ENCODE peak calls at places on chromosomes 1 and 21, in ten cellular contexts. I is NCI-H524, Y is GDM1, B is NCI-H1092, G is HuH-7, E is right lobe of liver, Z is skeletal muscle cell, P is RCC 7860, C is astrocyte of the spinal cord, W is Right ventricle myocardium superior. O is an unnamed sample.

GRCh38 chr1:187566371-187566770 is 737.6 kb downstream of the PLA2G4A start:
- DNase-seq in Z (peak), P (no peak), W (no peak), B (no peak), C (no peak), E (no peak), G (no peak), I (no peak), Y (no peak), O (peak)

GRCh38 chr1:116284819-116285390 is 88.1 kb upstream of the ATP1A1 start:
- DNase-seq in Z (no peak), B (peak), P (no peak), I (no peak), E (no peak), C (no peak), W (peak), G (no peak), Y (no peak), O (no peak)

GRCh38 chr1:238652346-238652968 is 733.9 kb upstream of the CHRM3 start:
- DNase-seq in C (peak), I (no peak), B (no peak), G (no peak), W (no peak), Z (peak), P (peak), E (no peak), Y (no peak), O (no peak)

GRCh38 chr1:155169541-155169940 is 3.6 kb downstream of the KRTCAP2 start:
- DNase-seq in Y (no peak), C (no peak), W (no peak), E (no peak), I (no peak), B (no peak), G (no peak), Z (no peak), P (no peak), O (no peak)

GRCh38 chr1:164614316-164614715 is 55.3 kb downstream of the PBX1 start:
- DNase-seq in E (no peak), G (no peak), Z (no peak), P (no peak), B (no peak), W (no peak), Y (no peak), I (no peak), C (no peak), O (no peak)

GRCh38 chr21:41025057-41025390 is 142.9 kb upstream of the BACE2 start:
- DNase-seq in C (no peak), I (no peak), P (no peak), Z (no peak), G (no peak), W (no peak), Y (no peak), B (no peak), E (no peak), O (peak)

GRCh38 chr1:31013187-31013864 is 52.2 kb downstream of the PUM1 start:
- DNase-seq in G (no peak), C (no peak), P (peak), Z (no peak), B (no peak), Y (no peak), W (no peak), E (no peak), I (no peak), O (no peak)

GRCh38 chr1:185345913-185346717 is 29.1 kb upstream of the IVNS1ABP start:
- DNase-seq in E (no peak), I (no peak), Y (no peak), G (no peak), C (no peak), B (no peak), Z (no peak), P (no peak), W (no peak), O (no peak)

GRCh38 chr1:236124965-236125364 is 17.4 kb upstream of the GPR137B start:
- DNase-seq in C (no peak), G (peak), Z (no peak), Y (no peak), I (peak), B (no peak), W (no peak), P (no peak), E (no peak), O (no peak)

GRCh38 chr1:212987702-212988322 is 27.9 kb downstream of the ANGEL2 start:
- DNase-seq in W (no peak), Y (no peak), G (no peak), B (no peak), I (no peak), C (peak), Z (no peak), E (no peak), P (no peak), O (no peak)

GRCh38 chr1:41728403-41729202 is 190.1 kb downstream of the HIVEP3 start:
- DNase-seq in I (peak), C (no peak), B (no peak), E (no peak), Z (no peak), W (no peak), Y (no peak), G (no peak), P (no peak), O (no peak)

GRCh38 chr1:95176859-95177258 is 57.2 kb upstream of the RWDD3 start:
- DNase-seq in P (no peak), W (no peak), Z (no peak), Y (no peak), G (no peak), B (no peak), I (no peak), C (no peak), E (no peak), O (no peak)

GRCh38 chr1:53626576-53626975 is 112.4 kb downstream of the GLIS1 start:
- DNase-seq in Y (no peak), B (no peak), W (no peak), I (no peak), E (no peak), C (no peak), Z (no peak), P (no peak), G (no peak), O (no peak)

GRCh38 chr1:248596615-248597014 is 885 bp downstream of the OR2T10 start:
- DNase-seq in E (no peak), G (no peak), Z (no peak), C (no peak), P (no peak), W (no peak), B (no peak), I (no peak), Y (no peak), O (no peak)

GRCh38 chr1:39044762-39045161 is 18.6 kb downstream of the NDUFS5 start:
- DNase-seq in I (no peak), G (no peak), C (no peak), P (no peak), W (no peak), E (no peak), Y (no peak), B (no peak), Z (no peak), O (no peak)

GRCh38 chr21:26127918-26128317 is 42.7 kb downstream of the APP start:
- DNase-seq in P (peak), I (no peak), E (no peak), G (no peak), C (peak), W (no peak), Z (no peak), Y (no peak), B (no peak), O (no peak)

GRCh38 chr1:76238094-76238551 is 163.6 kb downstream of the ST6GALNAC3 start:
- DNase-seq in Y (no peak), I (no peak), P (no peak), Z (no peak), W (no peak), E (no peak), G (no peak), C (peak), B (no peak), O (peak)

GRCh38 chr1:19485362-19486187 is at the start of gene CAPZB:
- DNase-seq in Y (peak), W (peak), Z (peak), P (peak), E (peak), I (peak), G (peak), B (peak), C (peak), O (no peak)

GRCh38 chr1:47194314-47194713 is 4.5 kb upstream of the PDZK1IP1 start:
- DNase-seq in C (no peak), Y (no peak), W (no peak), Z (no peak), I (no peak), E (no peak), G (no peak), B (no peak), P (no peak), O (no peak)

GRCh38 chr1:41419584-41420295 is 58.5 kb downstream of the FOXO6 start:
- DNase-seq in G (no peak), W (peak), Z (no peak), E (no peak), C (no peak), Y (no peak), P (no peak), I (no peak), B (no peak), O (no peak)

GRCh38 chr1:234500269-234500668 is 21.3 kb upstream of the TARBP1 start:
- DNase-seq in Z (no peak), P (no peak), E (no peak), I (peak), B (peak), C (peak), Y (no peak), W (no peak), G (no peak), O (no peak)